ENCODE peak calls at places on chromosomes 16 and 17, in ten cellular contexts. One of them, this sample, is unnamed.

GRCh38 chr16:57146735-57147134 is 39.1 kb downstream of the PSME3IP1 start:
- DNase-seq in T-helper 1 cell: no peak
- DNase-seq in caudate nucleus: no peak
- DNase-seq in AG09309: no peak
- DNase-seq in fibroblast of gingiva: no peak
- DNase-seq in stimulated activated CD8-positive, alpha-beta memory T cell treated with anti-CD3 and anti-CD28 coated beads, Interleukin-7, amount 100 ng/mL, for 1 hour: no peak
- DNase-seq in left colon: no peak
- DNase-seq in hepatic stellate cell: no peak
- DNase-seq in SW480: peak
- DNase-seq in upper lobe of right lung: no peak
- DNase-seq in this sample: no peak

GRCh38 chr17:32310927-32311568 is 30.9 kb downstream of the C17orf75 start:
- DNase-seq in T-helper 1 cell: no peak
- DNase-seq in caudate nucleus: no peak
- DNase-seq in AG09309: no peak
- DNase-seq in fibroblast of gingiva: no peak
- DNase-seq in stimulated activated CD8-positive, alpha-beta memory T cell treated with anti-CD3 and anti-CD28 coated beads, Interleukin-7, amount 100 ng/mL, for 1 hour: no peak
- DNase-seq in left colon: no peak
- DNase-seq in hepatic stellate cell: peak
- DNase-seq in SW480: peak
- DNase-seq in upper lobe of right lung: no peak
- DNase-seq in this sample: no peak

GRCh38 chr17:42985225-42985624 is 4.9 kb downstream of the RUNDC1 start:
- DNase-seq in T-helper 1 cell: no peak
- DNase-seq in caudate nucleus: no peak
- DNase-seq in AG09309: no peak
- DNase-seq in fibroblast of gingiva: no peak
- DNase-seq in stimulated activated CD8-positive, alpha-beta memory T cell treated with anti-CD3 and anti-CD28 coated beads, Interleukin-7, amount 100 ng/mL, for 1 hour: no peak
- DNase-seq in left colon: no peak
- DNase-seq in hepatic stellate cell: no peak
- DNase-seq in SW480: no peak
- DNase-seq in upper lobe of right lung: no peak
- DNase-seq in this sample: no peak

GRCh38 chr16:11586856-11587642 is at the start of gene LITAF:
- DNase-seq in T-helper 1 cell: peak
- DNase-seq in caudate nucleus: no peak
- DNase-seq in AG09309: no peak
- DNase-seq in fibroblast of gingiva: peak
- DNase-seq in stimulated activated CD8-positive, alpha-beta memory T cell treated with anti-CD3 and anti-CD28 coated beads, Interleukin-7, amount 100 ng/mL, for 1 hour: no peak
- DNase-seq in left colon: peak
- DNase-seq in hepatic stellate cell: peak
- DNase-seq in SW480: peak
- DNase-seq in upper lobe of right lung: peak
- DNase-seq in this sample: no peak

GRCh38 chr16:780296-780695 is 7.9 kb downstream of the RPUSD1 start:
- DNase-seq in T-helper 1 cell: no peak
- DNase-seq in caudate nucleus: no peak
- DNase-seq in AG09309: no peak
- DNase-seq in fibroblast of gingiva: no peak
- DNase-seq in stimulated activated CD8-positive, alpha-beta memory T cell treated with anti-CD3 and anti-CD28 coated beads, Interleukin-7, amount 100 ng/mL, for 1 hour: no peak
- DNase-seq in left colon: no peak
- DNase-seq in hepatic stellate cell: no peak
- DNase-seq in SW480: no peak
- DNase-seq in upper lobe of right lung: no peak
- DNase-seq in this sample: no peak

GRCh38 chr17:78717431-78717980 is 64.6 kb downstream of the CYTH1 start:
- DNase-seq in T-helper 1 cell: no peak
- DNase-seq in caudate nucleus: no peak
- DNase-seq in AG09309: no peak
- DNase-seq in fibroblast of gingiva: peak
- DNase-seq in stimulated activated CD8-positive, alpha-beta memory T cell treated with anti-CD3 and anti-CD28 coated beads, Interleukin-7, amount 100 ng/mL, for 1 hour: no peak
- DNase-seq in left colon: no peak
- DNase-seq in hepatic stellate cell: peak
- DNase-seq in SW480: peak
- DNase-seq in upper lobe of right lung: no peak
- DNase-seq in this sample: no peak

GRCh38 chr16:79295746-79296145 is 304.8 kb downstream of the MAF start:
- DNase-seq in T-helper 1 cell: no peak
- DNase-seq in caudate nucleus: no peak
- DNase-seq in AG09309: no peak
- DNase-seq in fibroblast of gingiva: no peak
- DNase-seq in stimulated activated CD8-positive, alpha-beta memory T cell treated with anti-CD3 and anti-CD28 coated beads, Interleukin-7, amount 100 ng/mL, for 1 hour: no peak
- DNase-seq in left colon: no peak
- DNase-seq in hepatic stellate cell: no peak
- DNase-seq in SW480: no peak
- DNase-seq in upper lobe of right lung: no peak
- DNase-seq in this sample: no peak

GRCh38 chr17:82046903-82047302 is 4.7 kb downstream of the RFNG start:
- DNase-seq in T-helper 1 cell: no peak
- DNase-seq in caudate nucleus: no peak
- DNase-seq in AG09309: no peak
- DNase-seq in fibroblast of gingiva: no peak
- DNase-seq in stimulated activated CD8-positive, alpha-beta memory T cell treated with anti-CD3 and anti-CD28 coated beads, Interleukin-7, amount 100 ng/mL, for 1 hour: no peak
- DNase-seq in left colon: no peak
- DNase-seq in hepatic stellate cell: no peak
- DNase-seq in SW480: no peak
- DNase-seq in upper lobe of right lung: no peak
- DNase-seq in this sample: no peak

GRCh38 chr16:30997000-30997886 is 12.2 kb downstream of the HSD3B7 start:
- DNase-seq in T-helper 1 cell: peak
- DNase-seq in caudate nucleus: no peak
- DNase-seq in AG09309: no peak
- DNase-seq in fibroblast of gingiva: peak
- DNase-seq in stimulated activated CD8-positive, alpha-beta memory T cell treated with anti-CD3 and anti-CD28 coated beads, Interleukin-7, amount 100 ng/mL, for 1 hour: peak
- DNase-seq in left colon: peak
- DNase-seq in hepatic stellate cell: peak
- DNase-seq in SW480: peak
- DNase-seq in upper lobe of right lung: peak
- DNase-seq in this sample: peak

GRCh38 chr16:49622421-49623402 is 233.2 kb downstream of the ZNF423 start:
- DNase-seq in T-helper 1 cell: no peak
- DNase-seq in caudate nucleus: no peak
- DNase-seq in AG09309: no peak
- DNase-seq in fibroblast of gingiva: no peak
- DNase-seq in stimulated activated CD8-positive, alpha-beta memory T cell treated with anti-CD3 and anti-CD28 coated beads, Interleukin-7, amount 100 ng/mL, for 1 hour: no peak
- DNase-seq in left colon: no peak
- DNase-seq in hepatic stellate cell: no peak
- DNase-seq in SW480: no peak
- DNase-seq in upper lobe of right lung: peak
- DNase-seq in this sample: no peak

GRCh38 chr17:75240394-75241142 is 20.8 kb downstream of the GGA3 start:
- DNase-seq in T-helper 1 cell: no peak
- DNase-seq in caudate nucleus: no peak
- DNase-seq in AG09309: no peak
- DNase-seq in fibroblast of gingiva: no peak
- DNase-seq in stimulated activated CD8-positive, alpha-beta memory T cell treated with anti-CD3 and anti-CD28 coated beads, Interleukin-7, amount 100 ng/mL, for 1 hour: no peak
- DNase-seq in left colon: no peak
- DNase-seq in hepatic stellate cell: peak
- DNase-seq in SW480: peak
- DNase-seq in upper lobe of right lung: no peak
- DNase-seq in this sample: peak

GRCh38 chr17:30323895-30324319 is 9.9 kb downstream of the TMIGD1 start:
- DNase-seq in T-helper 1 cell: peak
- DNase-seq in caudate nucleus: no peak
- DNase-seq in AG09309: no peak
- DNase-seq in fibroblast of gingiva: peak
- DNase-seq in stimulated activated CD8-positive, alpha-beta memory T cell treated with anti-CD3 and anti-CD28 coated beads, Interleukin-7, amount 100 ng/mL, for 1 hour: no peak
- DNase-seq in left colon: no peak
- DNase-seq in hepatic stellate cell: no peak
- DNase-seq in SW480: peak
- DNase-seq in upper lobe of right lung: no peak
- DNase-seq in this sample: peak

GRCh38 chr17:58998871-58999270 is 107.8 kb downstream of the TRIM37 start:
- DNase-seq in T-helper 1 cell: no peak
- DNase-seq in caudate nucleus: no peak
- DNase-seq in AG09309: no peak
- DNase-seq in fibroblast of gingiva: no peak
- DNase-seq in stimulated activated CD8-positive, alpha-beta memory T cell treated with anti-CD3 and anti-CD28 coated beads, Interleukin-7, amount 100 ng/mL, for 1 hour: no peak
- DNase-seq in left colon: no peak
- DNase-seq in hepatic stellate cell: no peak
- DNase-seq in SW480: no peak
- DNase-seq in upper lobe of right lung: no peak
- DNase-seq in this sample: no peak

This sample was measured in brain microvascular endothelial cell.